ENCODE peak calls at places on chromosomes 1 and 21, in six cellular contexts. One of them, this sample, is unnamed.

GRCh38 chr1:247365023-247365422 is 33.4 kb upstream of the ZNF496 start:
- DNase-seq in colonic mucosa: no peak
- DNase-seq in natural killer cell: no peak
- DNase-seq in putamen: no peak
- DNase-seq in KBM-7: no peak
- DNase-seq in NCI-H748 treated with DMSO at 0.1 percent for 48 hours: no peak
- DNase-seq in this sample: no peak

GRCh38 chr1:232620356-232620841 is 9.5 kb downstream of the SIPA1L2 start:
- DNase-seq in NCI-H748 treated with DMSO at 0.1 percent for 48 hours: peak
- DNase-seq in colonic mucosa: peak
- DNase-seq in putamen: peak
- DNase-seq in KBM-7: peak
- DNase-seq in natural killer cell: no peak
- DNase-seq in this sample: peak

GRCh38 chr1:245860681-245861552 is 646.2 kb downstream of the SMYD3 start:
- DNase-seq in KBM-7: no peak
- DNase-seq in putamen: no peak
- DNase-seq in natural killer cell: no peak
- DNase-seq in NCI-H748 treated with DMSO at 0.1 percent for 48 hours: no peak
- DNase-seq in colonic mucosa: no peak
- DNase-seq in this sample: peak

GRCh38 chr1:203799157-203799556 is 3.7 kb downstream of the ZBED6 start:
- DNase-seq in putamen: no peak
- DNase-seq in NCI-H748 treated with DMSO at 0.1 percent for 48 hours: no peak
- DNase-seq in natural killer cell: no peak
- DNase-seq in KBM-7: no peak
- DNase-seq in colonic mucosa: no peak
- DNase-seq in this sample: no peak

GRCh38 chr1:76330993-76331603 is 256.6 kb downstream of the ST6GALNAC3 start:
- DNase-seq in natural killer cell: no peak
- DNase-seq in NCI-H748 treated with DMSO at 0.1 percent for 48 hours: peak
- DNase-seq in colonic mucosa: peak
- DNase-seq in KBM-7: peak
- DNase-seq in putamen: peak
- DNase-seq in this sample: peak

GRCh38 chr1:226373376-226373775 is 34.5 kb downstream of the PARP1 start:
- DNase-seq in natural killer cell: no peak
- DNase-seq in putamen: no peak
- DNase-seq in colonic mucosa: no peak
- DNase-seq in KBM-7: no peak
- DNase-seq in NCI-H748 treated with DMSO at 0.1 percent for 48 hours: no peak
- DNase-seq in this sample: no peak

GRCh38 chr1:145751491-145752021 is 32.3 kb downstream of the CD160 start:
- DNase-seq in NCI-H748 treated with DMSO at 0.1 percent for 48 hours: no peak
- DNase-seq in KBM-7: no peak
- DNase-seq in colonic mucosa: no peak
- DNase-seq in putamen: peak
- DNase-seq in natural killer cell: no peak
- DNase-seq in this sample: peak

GRCh38 chr1:20151906-20152598 is 12.9 kb downstream of the PLA2G2F start:
- DNase-seq in NCI-H748 treated with DMSO at 0.1 percent for 48 hours: peak
- DNase-seq in KBM-7: peak
- DNase-seq in colonic mucosa: peak
- DNase-seq in natural killer cell: peak
- DNase-seq in putamen: peak
- DNase-seq in this sample: peak

GRCh38 chr1:43976890-43977289 is 2.1 kb upstream of the B4GALT2 start:
- DNase-seq in NCI-H748 treated with DMSO at 0.1 percent for 48 hours: no peak
- DNase-seq in KBM-7: no peak
- DNase-seq in colonic mucosa: no peak
- DNase-seq in putamen: no peak
- DNase-seq in natural killer cell: no peak
- DNase-seq in this sample: no peak

GRCh38 chr1:23421752-23422312 is 2.7 kb downstream of the TCEA3 start:
- DNase-seq in natural killer cell: no peak
- DNase-seq in colonic mucosa: peak
- DNase-seq in KBM-7: no peak
- DNase-seq in NCI-H748 treated with DMSO at 0.1 percent for 48 hours: no peak
- DNase-seq in putamen: no peak
- DNase-seq in this sample: no peak

GRCh38 chr1:25616080-25616931 is at the start of gene MAN1C1:
- DNase-seq in colonic mucosa: peak
- DNase-seq in putamen: peak
- DNase-seq in natural killer cell: peak
- DNase-seq in KBM-7: peak
- DNase-seq in NCI-H748 treated with DMSO at 0.1 percent for 48 hours: peak
- DNase-seq in this sample: peak

GRCh38 chr1:12275370-12275769 is 45.5 kb downstream of the VPS13D start:
- DNase-seq in putamen: no peak
- DNase-seq in natural killer cell: no peak
- DNase-seq in KBM-7: peak
- DNase-seq in colonic mucosa: peak
- DNase-seq in NCI-H748 treated with DMSO at 0.1 percent for 48 hours: no peak
- DNase-seq in this sample: peak

GRCh38 chr1:59730302-59730701 is 84.4 kb upstream of the HOOK1 start:
- DNase-seq in colonic mucosa: no peak
- DNase-seq in NCI-H748 treated with DMSO at 0.1 percent for 48 hours: no peak
- DNase-seq in natural killer cell: no peak
- DNase-seq in putamen: no peak
- DNase-seq in KBM-7: no peak
- DNase-seq in this sample: peak

GRCh38 chr1:153262462-153263157 is 3.1 kb downstream of the LORICRIN start:
- DNase-seq in putamen: no peak
- DNase-seq in KBM-7: no peak
- DNase-seq in natural killer cell: no peak
- DNase-seq in colonic mucosa: no peak
- DNase-seq in NCI-H748 treated with DMSO at 0.1 percent for 48 hours: no peak
- DNase-seq in this sample: no peak

GRCh38 chr1:228471762-228472398 is 15.3 kb upstream of the RNF187 start:
- DNase-seq in NCI-H748 treated with DMSO at 0.1 percent for 48 hours: peak
- DNase-seq in putamen: no peak
- DNase-seq in colonic mucosa: peak
- DNase-seq in KBM-7: peak
- DNase-seq in natural killer cell: no peak
- DNase-seq in this sample: no peak

GRCh38 chr1:172351761-172352161 is 68.7 kb upstream of the C1orf105 start:
- DNase-seq in putamen: no peak
- DNase-seq in colonic mucosa: no peak
- DNase-seq in natural killer cell: no peak
- DNase-seq in NCI-H748 treated with DMSO at 0.1 percent for 48 hours: no peak
- DNase-seq in KBM-7: no peak
- DNase-seq in this sample: no peak

GRCh38 chr1:43265431-43265830 is 4.4 kb upstream of the TMEM125 start:
- DNase-seq in colonic mucosa: no peak
- DNase-seq in KBM-7: no peak
- DNase-seq in NCI-H748 treated with DMSO at 0.1 percent for 48 hours: no peak
- DNase-seq in natural killer cell: no peak
- DNase-seq in putamen: no peak
- DNase-seq in this sample: no peak

GRCh38 chr1:26826261-26827201 is at the start of gene ZDHHC18:
- DNase-seq in putamen: peak
- DNase-seq in NCI-H748 treated with DMSO at 0.1 percent for 48 hours: no peak
- DNase-seq in natural killer cell: peak
- DNase-seq in colonic mucosa: peak
- DNase-seq in KBM-7: peak
- DNase-seq in this sample: no peak

GRCh38 chr1:180503274-180503862 is 991 bp upstream of the ACBD6 start:
- DNase-seq in KBM-7: no peak
- DNase-seq in colonic mucosa: peak
- DNase-seq in putamen: no peak
- DNase-seq in NCI-H748 treated with DMSO at 0.1 percent for 48 hours: no peak
- DNase-seq in natural killer cell: no peak
- DNase-seq in this sample: no peak

GRCh38 chr1:160707171-160708109 is 4.2 kb downstream of the CD48 start:
- DNase-seq in colonic mucosa: no peak
- DNase-seq in NCI-H748 treated with DMSO at 0.1 percent for 48 hours: no peak
- DNase-seq in putamen: no peak
- DNase-seq in natural killer cell: no peak
- DNase-seq in KBM-7: no peak
- DNase-seq in this sample: no peak

GRCh38 chr1:90925928-90926869 is 95.6 kb downstream of the ZNF644 start:
- DNase-seq in NCI-H748 treated with DMSO at 0.1 percent for 48 hours: no peak
- DNase-seq in putamen: no peak
- DNase-seq in colonic mucosa: no peak
- DNase-seq in KBM-7: peak
- DNase-seq in natural killer cell: no peak
- DNase-seq in this sample: peak

GRCh38 chr1:171110485-171111340 is 20.0 kb downstream of the FMO3 start:
- DNase-seq in colonic mucosa: no peak
- DNase-seq in NCI-H748 treated with DMSO at 0.1 percent for 48 hours: peak
- DNase-seq in KBM-7: no peak
- DNase-seq in putamen: no peak
- DNase-seq in natural killer cell: no peak
- DNase-seq in this sample: no peak

GRCh38 chr1:111570781-111571181 is 48.8 kb upstream of the RAP1A start:
- DNase-seq in putamen: no peak
- DNase-seq in KBM-7: peak
- DNase-seq in NCI-H748 treated with DMSO at 0.1 percent for 48 hours: no peak
- DNase-seq in natural killer cell: peak
- DNase-seq in colonic mucosa: no peak
- DNase-seq in this sample: no peak

GRCh38 chr1:174276087-174276486 is 116.8 kb downstream of the RABGAP1L start:
- DNase-seq in colonic mucosa: no peak
- DNase-seq in KBM-7: no peak
- DNase-seq in NCI-H748 treated with DMSO at 0.1 percent for 48 hours: no peak
- DNase-seq in putamen: no peak
- DNase-seq in natural killer cell: no peak
- DNase-seq in this sample: no peak

GRCh38 chr1:228058172-228058980 is 24.1 kb upstream of the ARF1 start:
- DNase-seq in NCI-H748 treated with DMSO at 0.1 percent for 48 hours: no peak
- DNase-seq in colonic mucosa: no peak
- DNase-seq in KBM-7: no peak
- DNase-seq in natural killer cell: no peak
- DNase-seq in putamen: no peak
- DNase-seq in this sample: no peak

GRCh38 chr1:207925210-207925609 is 14.3 kb upstream of the CD34 start:
- DNase-seq in natural killer cell: no peak
- DNase-seq in NCI-H748 treated with DMSO at 0.1 percent for 48 hours: no peak
- DNase-seq in KBM-7: no peak
- DNase-seq in putamen: no peak
- DNase-seq in colonic mucosa: no peak
- DNase-seq in this sample: peak

GRCh38 chr1:221759436-221759835 is 17.5 kb upstream of the DUSP10 start:
- DNase-seq in natural killer cell: no peak
- DNase-seq in colonic mucosa: no peak
- DNase-seq in KBM-7: no peak
- DNase-seq in NCI-H748 treated with DMSO at 0.1 percent for 48 hours: no peak
- DNase-seq in putamen: no peak
- DNase-seq in this sample: peak

GRCh38 chr21:37987668-37988067 is 71.4 kb upstream of the KCNJ6 start:
- DNase-seq in natural killer cell: no peak
- DNase-seq in KBM-7: no peak
- DNase-seq in colonic mucosa: no peak
- DNase-seq in putamen: no peak
- DNase-seq in NCI-H748 treated with DMSO at 0.1 percent for 48 hours: no peak
- DNase-seq in this sample: no peak

GRCh38 chr1:119647734-119648619 is at the start of gene ZNF697:
- DNase-seq in natural killer cell: peak
- DNase-seq in putamen: peak
- DNase-seq in NCI-H748 treated with DMSO at 0.1 percent for 48 hours: peak
- DNase-seq in KBM-7: peak
- DNase-seq in colonic mucosa: peak
- DNase-seq in this sample: peak

GRCh38 chr1:23801338-23801748 is 789 bp upstream of the GALE start:
- DNase-seq in putamen: no peak
- DNase-seq in KBM-7: no peak
- DNase-seq in natural killer cell: no peak
- DNase-seq in NCI-H748 treated with DMSO at 0.1 percent for 48 hours: no peak
- DNase-seq in colonic mucosa: no peak
- DNase-seq in this sample: no peak

This sample was measured in astrocyte of the cerebellum.